ENCODE peak calls at places on chromosomes 7 and 10, in nine cellular contexts. One of them, this sample, is unnamed.

GRCh38 chr7:17301491-17302101 is 3.1 kb downstream of the AHR start:
- DNase-seq in lung: peak
- DNase-seq in ascending aorta: no peak
- DNase-seq in astrocyte: no peak
- DNase-seq in CD4-positive, alpha-beta T cell: peak
- DNase-seq in upper lobe of right lung: no peak
- DNase-seq in retinal pigment epithelial cell: no peak
- DNase-seq in HFFc6: peak
- DNase-seq in choroid plexus epithelial cell: peak
- DNase-seq in this sample: peak

GRCh38 chr10:73892314-73893080 is 18.1 kb upstream of the CAMK2G start:
- DNase-seq in lung: no peak
- DNase-seq in CD4-positive, alpha-beta T cell: no peak
- DNase-seq in HFFc6: peak
- DNase-seq in astrocyte: peak
- DNase-seq in ascending aorta: no peak
- DNase-seq in choroid plexus epithelial cell: peak
- DNase-seq in retinal pigment epithelial cell: no peak
- DNase-seq in upper lobe of right lung: no peak
- DNase-seq in this sample: no peak

GRCh38 chr7:80018941-80019808 is 115.5 kb upstream of the GNAI1 start:
- DNase-seq in choroid plexus epithelial cell: peak
- DNase-seq in ascending aorta: no peak
- DNase-seq in lung: no peak
- DNase-seq in retinal pigment epithelial cell: no peak
- DNase-seq in HFFc6: peak
- DNase-seq in astrocyte: peak
- DNase-seq in upper lobe of right lung: no peak
- DNase-seq in CD4-positive, alpha-beta T cell: no peak
- DNase-seq in this sample: no peak

GRCh38 chr10:117143424-117143823 is 5.4 kb upstream of the VAX1 start:
- DNase-seq in upper lobe of right lung: no peak
- DNase-seq in astrocyte: no peak
- DNase-seq in HFFc6: no peak
- DNase-seq in retinal pigment epithelial cell: no peak
- DNase-seq in choroid plexus epithelial cell: no peak
- DNase-seq in ascending aorta: no peak
- DNase-seq in CD4-positive, alpha-beta T cell: no peak
- DNase-seq in lung: no peak
- DNase-seq in this sample: no peak

GRCh38 chr10:69686866-69687265 is 56.8 kb downstream of the FAM241B start:
- DNase-seq in lung: no peak
- DNase-seq in ascending aorta: peak
- DNase-seq in choroid plexus epithelial cell: no peak
- DNase-seq in retinal pigment epithelial cell: no peak
- DNase-seq in HFFc6: no peak
- DNase-seq in upper lobe of right lung: no peak
- DNase-seq in CD4-positive, alpha-beta T cell: no peak
- DNase-seq in astrocyte: no peak
- DNase-seq in this sample: no peak

GRCh38 chr7:102463841-102464576 is 654 bp downstream of the ALKBH4 start:
- DNase-seq in choroid plexus epithelial cell: peak
- DNase-seq in HFFc6: no peak
- DNase-seq in retinal pigment epithelial cell: no peak
- DNase-seq in lung: no peak
- DNase-seq in upper lobe of right lung: no peak
- DNase-seq in CD4-positive, alpha-beta T cell: no peak
- DNase-seq in ascending aorta: no peak
- DNase-seq in astrocyte: no peak
- DNase-seq in this sample: no peak

GRCh38 chr10:97498841-97499560 is at the start of gene UBTD1:
- DNase-seq in CD4-positive, alpha-beta T cell: peak
- DNase-seq in astrocyte: peak
- DNase-seq in upper lobe of right lung: peak
- DNase-seq in choroid plexus epithelial cell: peak
- DNase-seq in HFFc6: no peak
- DNase-seq in lung: peak
- DNase-seq in retinal pigment epithelial cell: no peak
- DNase-seq in ascending aorta: peak
- DNase-seq in this sample: no peak

GRCh38 chr7:5773661-5774086 is 7.8 kb downstream of the RNF216 start:
- DNase-seq in CD4-positive, alpha-beta T cell: no peak
- DNase-seq in lung: no peak
- DNase-seq in astrocyte: peak
- DNase-seq in ascending aorta: peak
- DNase-seq in choroid plexus epithelial cell: peak
- DNase-seq in upper lobe of right lung: no peak
- DNase-seq in retinal pigment epithelial cell: peak
- DNase-seq in HFFc6: peak
- DNase-seq in this sample: no peak

GRCh38 chr7:158494162-158494586 is 93.4 kb downstream of the PTPRN2 start:
- DNase-seq in lung: no peak
- DNase-seq in upper lobe of right lung: no peak
- DNase-seq in CD4-positive, alpha-beta T cell: no peak
- DNase-seq in astrocyte: no peak
- DNase-seq in ascending aorta: no peak
- DNase-seq in choroid plexus epithelial cell: no peak
- DNase-seq in HFFc6: no peak
- DNase-seq in retinal pigment epithelial cell: no peak
- DNase-seq in this sample: no peak

GRCh38 chr7:158495780-158496179 is 91.8 kb downstream of the PTPRN2 start:
- DNase-seq in choroid plexus epithelial cell: peak
- DNase-seq in astrocyte: no peak
- DNase-seq in retinal pigment epithelial cell: no peak
- DNase-seq in HFFc6: no peak
- DNase-seq in ascending aorta: no peak
- DNase-seq in lung: no peak
- DNase-seq in CD4-positive, alpha-beta T cell: no peak
- DNase-seq in upper lobe of right lung: no peak
- DNase-seq in this sample: no peak

GRCh38 chr7:158494643-158495042 is 93.0 kb downstream of the PTPRN2 start:
- DNase-seq in CD4-positive, alpha-beta T cell: no peak
- DNase-seq in astrocyte: no peak
- DNase-seq in HFFc6: no peak
- DNase-seq in choroid plexus epithelial cell: no peak
- DNase-seq in upper lobe of right lung: no peak
- DNase-seq in retinal pigment epithelial cell: no peak
- DNase-seq in lung: no peak
- DNase-seq in ascending aorta: no peak
- DNase-seq in this sample: no peak

GRCh38 chr7:158497627-158498026 is 90.0 kb downstream of the PTPRN2 start:
- DNase-seq in CD4-positive, alpha-beta T cell: no peak
- DNase-seq in retinal pigment epithelial cell: no peak
- DNase-seq in HFFc6: no peak
- DNase-seq in upper lobe of right lung: no peak
- DNase-seq in ascending aorta: no peak
- DNase-seq in astrocyte: no peak
- DNase-seq in choroid plexus epithelial cell: no peak
- DNase-seq in lung: no peak
- DNase-seq in this sample: no peak

DNA sequence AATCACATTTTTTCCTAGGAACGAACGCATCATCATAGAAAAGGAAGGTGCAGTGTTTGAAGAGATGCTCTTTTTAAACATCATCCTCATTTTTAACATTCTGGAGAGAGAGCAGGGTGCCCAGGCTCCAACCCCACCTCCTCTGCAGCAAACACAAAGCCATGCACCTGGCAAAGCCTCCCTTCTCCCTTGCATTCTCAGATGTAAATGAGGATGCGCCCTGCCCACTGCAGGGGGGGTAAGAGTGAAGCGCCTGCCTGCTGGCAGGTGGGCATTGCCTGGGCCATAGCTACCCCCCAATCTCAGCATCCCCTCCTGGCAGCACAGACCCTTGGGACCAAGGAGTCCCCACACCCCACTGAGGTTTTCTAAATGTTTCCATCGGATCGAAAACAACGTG is 92.4 kb downstream of the PTPRN2 start:
- DNase-seq in lung: no peak
- DNase-seq in upper lobe of right lung: no peak
- DNase-seq in ascending aorta: no peak
- DNase-seq in HFFc6: no peak
- DNase-seq in astrocyte: no peak
- DNase-seq in choroid plexus epithelial cell: no peak
- DNase-seq in retinal pigment epithelial cell: no peak
- DNase-seq in CD4-positive, alpha-beta T cell: no peak
- DNase-seq in this sample: no peak
- TF ChIP-seq CTCF in lung: no peak
- TF ChIP-seq CTCF in upper lobe of right lung: no peak
- TF ChIP-seq CTCF in ascending aorta: no peak
- TF ChIP-seq CTCF in HFFc6: no peak
- TF ChIP-seq CTCF in astrocyte: no peak
- TF ChIP-seq CTCF in choroid plexus epithelial cell: no peak
- TF ChIP-seq CTCF in retinal pigment epithelial cell: no peak
- TF ChIP-seq CTCF in CD4-positive, alpha-beta T cell: no peak
- TF ChIP-seq CTCF in this sample: no peak

GRCh38 chr7:87450706-87451105 is 24.8 kb downstream of the ABCB4 start:
- DNase-seq in CD4-positive, alpha-beta T cell: no peak
- DNase-seq in retinal pigment epithelial cell: no peak
- DNase-seq in choroid plexus epithelial cell: no peak
- DNase-seq in lung: no peak
- DNase-seq in astrocyte: no peak
- DNase-seq in ascending aorta: no peak
- DNase-seq in upper lobe of right lung: no peak
- DNase-seq in HFFc6: no peak
- DNase-seq in this sample: no peak

GRCh38 chr7:87445897-87446296 is 29.6 kb downstream of the ABCB4 start:
- DNase-seq in lung: no peak
- DNase-seq in CD4-positive, alpha-beta T cell: no peak
- DNase-seq in astrocyte: no peak
- DNase-seq in retinal pigment epithelial cell: no peak
- DNase-seq in HFFc6: no peak
- DNase-seq in ascending aorta: no peak
- DNase-seq in upper lobe of right lung: no peak
- DNase-seq in choroid plexus epithelial cell: no peak
- DNase-seq in this sample: no peak

GRCh38 chr7:87447251-87447650 is 28.2 kb downstream of the ABCB4 start:
- DNase-seq in HFFc6: no peak
- DNase-seq in astrocyte: peak
- DNase-seq in CD4-positive, alpha-beta T cell: no peak
- DNase-seq in upper lobe of right lung: no peak
- DNase-seq in lung: no peak
- DNase-seq in choroid plexus epithelial cell: no peak
- DNase-seq in retinal pigment epithelial cell: no peak
- DNase-seq in ascending aorta: no peak
- DNase-seq in this sample: no peak

GRCh38 chr7:87451187-87451586 is 24.3 kb downstream of the ABCB4 start:
- DNase-seq in choroid plexus epithelial cell: no peak
- DNase-seq in retinal pigment epithelial cell: no peak
- DNase-seq in lung: no peak
- DNase-seq in astrocyte: no peak
- DNase-seq in CD4-positive, alpha-beta T cell: no peak
- DNase-seq in HFFc6: no peak
- DNase-seq in upper lobe of right lung: no peak
- DNase-seq in ascending aorta: no peak
- DNase-seq in this sample: no peak

GRCh38 chr7:87448427-87448826 is 27.1 kb downstream of the ABCB4 start:
- DNase-seq in lung: no peak
- DNase-seq in CD4-positive, alpha-beta T cell: no peak
- DNase-seq in astrocyte: no peak
- DNase-seq in HFFc6: no peak
- DNase-seq in ascending aorta: no peak
- DNase-seq in retinal pigment epithelial cell: no peak
- DNase-seq in upper lobe of right lung: no peak
- DNase-seq in choroid plexus epithelial cell: no peak
- DNase-seq in this sample: no peak
- TF ChIP-seq CTCF in lung: no peak
- TF ChIP-seq CTCF in CD4-positive, alpha-beta T cell: no peak
- TF ChIP-seq CTCF in astrocyte: no peak
- TF ChIP-seq CTCF in HFFc6: no peak
- TF ChIP-seq CTCF in ascending aorta: no peak
- TF ChIP-seq CTCF in retinal pigment epithelial cell: no peak
- TF ChIP-seq CTCF in upper lobe of right lung: no peak
- TF ChIP-seq CTCF in choroid plexus epithelial cell: no peak
- TF ChIP-seq CTCF in this sample: no peak

DNA sequence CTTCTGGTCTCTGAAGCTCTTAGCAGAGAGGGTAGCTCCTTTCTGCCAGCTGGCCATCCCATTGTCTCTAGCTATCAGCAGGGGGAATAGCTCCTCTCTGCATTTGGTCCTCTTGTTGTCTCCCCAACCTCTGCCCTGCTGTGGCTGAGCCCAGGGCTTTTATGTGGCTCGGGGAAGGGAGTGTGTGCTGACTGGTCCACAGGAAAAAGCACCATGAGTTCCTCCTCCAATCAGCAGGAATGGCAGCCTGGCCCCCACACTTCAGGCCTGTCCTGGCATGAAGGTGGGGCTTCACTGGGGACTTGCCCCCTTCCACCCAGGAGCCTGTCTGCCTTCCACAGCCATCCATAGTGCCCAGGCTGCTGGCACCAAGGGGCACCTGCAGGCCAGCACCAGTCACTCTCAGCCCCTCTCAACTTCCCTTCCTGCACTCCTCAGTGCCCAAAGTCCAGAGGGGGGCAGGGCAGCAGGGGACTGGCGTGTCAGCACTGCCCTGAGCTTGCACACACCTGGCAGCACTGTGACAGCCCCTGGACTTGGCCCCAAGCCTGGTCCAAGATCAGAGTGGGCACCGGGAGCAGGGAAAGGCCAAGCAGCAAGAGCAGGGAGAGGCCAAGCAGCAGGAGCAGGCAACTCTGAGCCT is 36.2 kb downstream of the NOLC1 start:
- DNase-seq in retinal pigment epithelial cell: no peak
- DNase-seq in lung: no peak
- DNase-seq in astrocyte: no peak
- DNase-seq in HFFc6: no peak
- DNase-seq in ascending aorta: no peak
- DNase-seq in upper lobe of right lung: no peak
- DNase-seq in choroid plexus epithelial cell: no peak
- DNase-seq in CD4-positive, alpha-beta T cell: no peak
- DNase-seq in this sample: no peak
- TF ChIP-seq CTCF in retinal pigment epithelial cell: no peak
- TF ChIP-seq CTCF in lung: no peak
- TF ChIP-seq CTCF in astrocyte: no peak
- TF ChIP-seq CTCF in HFFc6: no peak
- TF ChIP-seq CTCF in ascending aorta: no peak
- TF ChIP-seq CTCF in upper lobe of right lung: no peak
- TF ChIP-seq CTCF in choroid plexus epithelial cell: no peak
- TF ChIP-seq CTCF in CD4-positive, alpha-beta T cell: no peak
- TF ChIP-seq CTCF in this sample: no peak

GRCh38 chr7:35483568-35483967 is 211.4 kb downstream of the HERPUD2 start:
- DNase-seq in choroid plexus epithelial cell: no peak
- DNase-seq in CD4-positive, alpha-beta T cell: no peak
- DNase-seq in astrocyte: no peak
- DNase-seq in lung: no peak
- DNase-seq in ascending aorta: no peak
- DNase-seq in retinal pigment epithelial cell: no peak
- DNase-seq in HFFc6: no peak
- DNase-seq in upper lobe of right lung: no peak
- DNase-seq in this sample: no peak

GRCh38 chr7:35482231-35482630 is 212.7 kb downstream of the HERPUD2 start:
- DNase-seq in HFFc6: no peak
- DNase-seq in choroid plexus epithelial cell: no peak
- DNase-seq in lung: no peak
- DNase-seq in retinal pigment epithelial cell: no peak
- DNase-seq in ascending aorta: no peak
- DNase-seq in astrocyte: no peak
- DNase-seq in CD4-positive, alpha-beta T cell: no peak
- DNase-seq in upper lobe of right lung: no peak
- DNase-seq in this sample: no peak

GRCh38 chr7:35474100-35474499 is 220.2 kb upstream of the TBX20 start:
- DNase-seq in choroid plexus epithelial cell: no peak
- DNase-seq in lung: no peak
- DNase-seq in retinal pigment epithelial cell: no peak
- DNase-seq in upper lobe of right lung: no peak
- DNase-seq in CD4-positive, alpha-beta T cell: no peak
- DNase-seq in HFFc6: no peak
- DNase-seq in ascending aorta: no peak
- DNase-seq in astrocyte: no peak
- DNase-seq in this sample: no peak

DNA sequence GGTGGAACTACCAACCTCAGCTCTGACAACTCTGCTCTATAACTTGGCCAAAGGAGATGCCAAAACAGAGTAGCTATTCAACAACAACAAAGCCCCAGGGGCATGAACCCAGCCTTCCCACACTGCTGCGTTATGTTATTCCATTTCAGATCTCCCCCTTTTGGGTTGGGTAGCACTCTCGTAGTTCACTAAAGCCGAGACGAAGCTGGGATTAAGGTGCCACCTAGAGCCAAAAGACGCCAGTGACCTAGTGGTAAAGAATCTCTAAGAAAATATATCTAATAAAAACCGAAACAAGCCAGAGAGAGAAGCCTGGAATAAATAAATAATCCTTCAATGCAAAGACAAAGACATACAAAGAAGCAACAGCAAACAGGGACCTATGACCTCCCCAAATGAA is 217.3 kb downstream of the HERPUD2 start:
- DNase-seq in upper lobe of right lung: no peak
- DNase-seq in CD4-positive, alpha-beta T cell: no peak
- DNase-seq in HFFc6: no peak
- DNase-seq in retinal pigment epithelial cell: no peak
- DNase-seq in astrocyte: no peak
- DNase-seq in choroid plexus epithelial cell: no peak
- DNase-seq in lung: no peak
- DNase-seq in ascending aorta: no peak
- DNase-seq in this sample: no peak
- TF ChIP-seq CTCF in upper lobe of right lung: no peak
- TF ChIP-seq CTCF in CD4-positive, alpha-beta T cell: no peak
- TF ChIP-seq CTCF in HFFc6: no peak
- TF ChIP-seq CTCF in retinal pigment epithelial cell: no peak
- TF ChIP-seq CTCF in astrocyte: no peak
- TF ChIP-seq CTCF in choroid plexus epithelial cell: no peak
- TF ChIP-seq CTCF in lung: no peak
- TF ChIP-seq CTCF in ascending aorta: no peak
- TF ChIP-seq CTCF in this sample: no peak

This sample was measured in omental fat pad.